ENCODE peak calls at places on chromosomes 16 and 17, in four cellular contexts. K is neural progenitor cell, G is AG04450, H is progenitor cell of endocrine pancreas. P is an unnamed sample.

GRCh38 chr16:4389051-4389955 is 17.7 kb downstream of the VASN start:
- DNase-seq in K (no peak), G (no peak), H (no peak), P (no peak)

GRCh38 chr17:2391597-2392251 is 9.1 kb downstream of the MNT start:
- DNase-seq in K (no peak), G (no peak), H (no peak), P (no peak)

GRCh38 chr17:72613411-72614292 is 478.8 kb downstream of the SLC39A11 start:
- DNase-seq in K (no peak), G (no peak), H (no peak), P (no peak)

GRCh38 chr16:49644143-49644460 is 211.8 kb downstream of the ZNF423 start:
- DNase-seq in K (peak), G (no peak), H (no peak), P (no peak)

GRCh38 chr17:73187203-73187769 is 5.6 kb upstream of the COG1 start:
- DNase-seq in K (no peak), G (no peak), H (no peak), P (no peak)

GRCh38 chr16:56019274-56019673 is 144.1 kb upstream of the CES5A start:
- DNase-seq in K (no peak), G (no peak), H (no peak), P (no peak)

GRCh38 chr16:85569615-85570212 is 43.4 kb upstream of the GSE1 start:
- DNase-seq in K (no peak), G (no peak), H (no peak), P (no peak)

GRCh38 chr16:69126221-69126620 is 6.2 kb downstream of the CHTF8 start:
- DNase-seq in K (no peak), G (no peak), H (no peak), P (no peak)

GRCh38 chr17:77145209-77145608 is 4.4 kb downstream of the SEC14L1 start:
- DNase-seq in K (no peak), G (no peak), H (no peak), P (no peak)

GRCh38 chr17:59815965-59816364 is 76.8 kb downstream of the TUBD1 start:
- DNase-seq in K (no peak), G (no peak), H (no peak), P (no peak)

GRCh38 chr17:4836221-4836620 is 3.1 kb downstream of the MINK1 start:
- DNase-seq in K (no peak), G (no peak), H (no peak), P (no peak)

GRCh38 chr17:73349138-73349537 is 37.3 kb upstream of the CDC42EP4 start:
- DNase-seq in K (peak), G (no peak), H (no peak), P (no peak)

GRCh38 chr16:79598341-79599181 is 2.0 kb downstream of the MAF start:
- DNase-seq in K (peak), G (no peak), H (peak), P (peak)

GRCh38 chr17:56723471-56723870 is 110.2 kb downstream of the C17orf67 start:
- DNase-seq in K (no peak), G (no peak), H (no peak), P (no peak)

GRCh38 chr16:48918520-48919258 is 308.7 kb upstream of the N4BP1 start:
- DNase-seq in K (no peak), G (no peak), H (no peak), P (no peak)

GRCh38 chr16:30472328-30472942 is at the start of gene ITGAL:
- DNase-seq in K (no peak), G (no peak), H (no peak), P (no peak)

GRCh38 chr16:66240996-66241395 is 125.5 kb upstream of the CDH5 start:
- DNase-seq in K (no peak), G (no peak), H (no peak), P (no peak)

GRCh38 chr16:66927918-66928649 is 2.7 kb upstream of the RRAD start:
- DNase-seq in K (no peak), G (no peak), H (no peak), P (no peak)

GRCh38 chr17:74859439-74860228 is at the start of gene GRIN2C:
- DNase-seq in K (peak), G (no peak), H (no peak), P (peak)

GRCh38 chr16:62034236-62035114 is 1.8 kb downstream of the CDH8 start:
- DNase-seq in K (peak), G (no peak), H (no peak), P (no peak)

GRCh38 chr17:61402978-61403845 is 3.6 kb downstream of the TBX2 start:
- DNase-seq in K (peak), G (no peak), H (no peak), P (no peak)

GRCh38 chr16:867421-868385 is 67.2 kb upstream of the GNG13 start:
- DNase-seq in K (no peak), G (no peak), H (no peak), P (no peak)

GRCh38 chr16:50539822-50540710 is 8.1 kb upstream of the NKD1 start:
- DNase-seq in K (peak), G (no peak), H (no peak), P (no peak)

DNA sequence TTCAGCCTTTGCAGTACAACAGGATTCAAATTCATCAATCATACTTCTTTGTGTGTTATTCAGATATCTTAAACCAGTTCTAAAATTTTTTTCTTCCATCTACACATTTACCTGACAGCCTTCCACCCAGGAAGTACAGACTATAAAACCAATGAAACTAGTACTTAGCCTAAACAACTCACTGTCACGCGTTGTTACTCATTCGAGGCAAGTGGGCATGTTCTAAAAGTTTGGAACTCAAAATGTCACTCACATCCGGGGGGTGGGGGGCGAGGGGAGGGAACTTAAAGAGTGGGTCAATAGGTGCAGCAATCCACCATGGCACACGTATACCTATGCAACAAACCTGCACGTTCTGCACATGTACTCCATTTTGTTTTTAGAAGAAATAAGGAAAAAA is 90.4 kb upstream of the PLEKHM1 start:
- DNase-seq in K (no peak), G (no peak), H (no peak), P (no peak)
- TF ChIP-seq CTCF in K (no peak), G (no peak), H (no peak), P (no peak)

GRCh38 chr17:80443498-80443897 is 28.5 kb downstream of the ENDOV start:
- DNase-seq in K (no peak), G (no peak), H (no peak), P (no peak)
- TF ChIP-seq CTCF in K (no peak), G (no peak), H (no peak), P (no peak)

DNA sequence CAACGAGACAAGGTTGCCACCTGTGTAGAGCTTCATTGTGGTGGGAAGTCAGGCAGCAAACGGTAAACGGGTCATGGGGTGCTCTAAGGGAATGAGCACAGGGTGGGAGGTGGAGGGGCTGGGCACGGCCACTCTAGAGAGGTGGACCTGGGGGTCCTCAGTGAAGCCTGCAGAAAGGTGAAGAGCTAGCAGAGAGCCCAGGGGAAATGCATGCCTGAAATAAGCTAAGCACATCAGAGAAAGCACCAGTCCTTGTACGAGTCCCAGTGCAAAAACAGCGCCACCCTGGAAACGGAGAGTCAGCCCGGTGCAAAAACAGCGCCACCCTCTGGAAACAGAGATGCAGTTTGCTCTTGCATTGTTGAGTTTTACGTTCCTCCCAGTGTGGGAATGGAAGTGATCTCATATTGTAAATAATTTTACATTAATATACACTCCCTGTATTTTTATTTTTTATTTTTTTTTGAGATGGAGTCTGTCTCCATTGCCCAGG is 65.0 kb downstream of the TBC1D16 start:
- DNase-seq in K (peak), G (no peak), H (no peak), P (peak)
- TF ChIP-seq CTCF in K (peak), G (peak), H (peak), P (peak)

DNA sequence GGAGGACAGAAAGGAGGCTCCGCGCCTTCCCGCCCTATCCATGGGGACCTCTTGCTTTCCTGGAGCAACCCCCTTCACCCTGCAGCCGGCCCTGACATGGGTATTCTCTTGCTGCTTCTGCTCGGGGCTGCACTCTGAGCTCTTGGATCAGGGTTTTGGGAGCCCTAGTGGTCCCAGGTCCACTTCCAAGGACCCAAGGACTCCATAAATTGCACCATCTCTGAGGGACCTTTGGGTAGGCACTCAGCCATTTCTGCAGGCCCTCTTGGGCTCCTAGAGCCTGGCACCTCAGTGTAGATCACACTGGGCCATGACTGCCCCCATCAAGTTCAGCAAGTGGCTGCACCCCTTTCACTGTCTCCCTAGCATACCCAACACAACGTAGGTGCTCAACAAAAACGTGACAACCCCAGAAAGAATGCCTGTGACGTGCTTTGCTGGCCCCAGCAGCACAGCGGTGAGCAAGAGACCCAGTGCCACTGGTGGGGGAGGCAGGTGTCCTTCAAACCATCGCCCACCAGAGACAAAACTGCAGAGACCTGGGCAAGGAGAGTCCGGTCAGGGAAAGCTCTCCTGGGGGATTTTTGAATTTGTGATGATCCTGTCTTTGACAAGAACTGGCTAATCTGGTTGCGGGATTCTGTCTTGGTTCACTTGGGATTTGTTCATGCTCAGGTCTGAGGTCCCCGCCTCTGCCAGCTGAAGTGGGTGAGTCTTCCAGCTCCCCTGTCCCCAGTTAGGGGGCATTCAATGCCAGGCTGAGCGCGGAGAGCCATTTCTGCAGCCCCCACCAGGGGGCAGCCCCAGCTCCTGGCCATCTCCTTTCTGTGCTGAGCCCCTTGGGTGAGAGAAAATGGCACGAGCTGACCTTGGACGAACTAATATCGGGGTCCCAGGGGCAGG is 2.5 kb upstream of the RAB11FIP4 start:
- DNase-seq in K (peak), G (no peak), H (no peak), P (peak)
- TF ChIP-seq CTCF in K (peak), G (peak), H (peak), P (peak)

GRCh38 chr16:9534759-9535158 is 443.3 kb downstream of the HAPSTR1 start:
- DNase-seq in K (no peak), G (no peak), H (no peak), P (no peak)
- TF ChIP-seq CTCF in K (no peak), G (no peak), H (no peak), P (no peak)

GRCh38 chr17:8719291-8720246 is 25.1 kb downstream of the CCDC42 start:
- DNase-seq in K (no peak), G (no peak), H (no peak), P (no peak)
- TF ChIP-seq CTCF in K (no peak), G (no peak), H (no peak), P (no peak)

GRCh38 chr16:89050868-89051311 is 42.8 kb upstream of the ACSF3 start:
- DNase-seq in K (no peak), G (no peak), H (no peak), P (peak)
- TF ChIP-seq CTCF in K (no peak), G (no peak), H (no peak), P (no peak)

GRCh38 chr16:89965447-89966225 is 17.1 kb downstream of the DEF8 start:
- DNase-seq in K (no peak), G (no peak), H (no peak), P (no peak)
- TF ChIP-seq CTCF in K (no peak), G (no peak), H (no peak), P (no peak)